ENCODE peak calls at places on chromosomes 11 and 22, in seven cellular contexts. T is fibroblast of the aortic adventitia; R is right lobe of liver; L is globus pallidus; Z is stimulated activated CD8-positive, alpha-beta memory T cell treated with anti-CD3 and anti-CD28 coated beads, Interleukin-12 subunit alpha, Interleukin-12 subunit beta, amount 100 ng/mL, for 1 hour; S is KG1; E is fibroblast of the conjunctiva. Y is an unnamed sample.

GRCh38 chr11:46953093-46953492 is 16.5 kb downstream of the CSTPP1 start:
- DNase-seq in T (no peak), R (no peak), L (no peak), Z (no peak), S (no peak), E (no peak), Y (no peak)

GRCh38 chr11:122069946-122070345 is 46.1 kb downstream of the BLID start:
- DNase-seq in T (peak), R (no peak), L (peak), Z (no peak), S (no peak), E (peak), Y (no peak)

GRCh38 chr11:46051102-46051501 is 70.2 kb downstream of the PHF21A start:
- DNase-seq in T (no peak), R (no peak), L (no peak), Z (no peak), S (no peak), E (no peak), Y (no peak)

GRCh38 chr22:38258895-38259294 is 13.9 kb downstream of the TMEM184B start:
- DNase-seq in T (peak), R (no peak), L (no peak), Z (no peak), S (no peak), E (no peak), Y (no peak)

GRCh38 chr11:117520966-117521365 is 193.3 kb downstream of the CEP164 start:
- DNase-seq in T (no peak), R (no peak), L (no peak), Z (no peak), S (no peak), E (no peak), Y (no peak)

GRCh38 chr11:27933992-27934829 is 173.7 kb downstream of the KIF18A start:
- DNase-seq in T (peak), R (no peak), L (no peak), Z (no peak), S (no peak), E (no peak), Y (no peak)

GRCh38 chr11:108788565-108789199 is 123.8 kb downstream of the DDX10 start:
- DNase-seq in T (peak), R (no peak), L (no peak), Z (no peak), S (no peak), E (peak), Y (no peak)

GRCh38 chr22:30326704-30327362 is at the start of gene TBC1D10A:
- DNase-seq in T (peak), R (peak), L (peak), Z (peak), S (peak), E (peak), Y (peak)

GRCh38 chr22:44337658-44338004 is 24.9 kb upstream of the SHISAL1 start:
- DNase-seq in T (peak), R (no peak), L (no peak), Z (no peak), S (no peak), E (no peak), Y (no peak)

GRCh38 chr22:47166446-47167016 is 404.1 kb downstream of the TBC1D22A start:
- DNase-seq in T (no peak), R (peak), L (no peak), Z (no peak), S (no peak), E (no peak), Y (no peak)

GRCh38 chr22:50219800-50220602 is 19.2 kb downstream of the SELENOO start:
- DNase-seq in T (no peak), R (no peak), L (no peak), Z (no peak), S (no peak), E (no peak), Y (no peak)

GRCh38 chr22:45977003-45977395 is at the start of gene WNT7B:
- DNase-seq in T (no peak), R (no peak), L (no peak), Z (no peak), S (no peak), E (no peak), Y (no peak)

GRCh38 chr11:79926707-79927106 is 485.9 kb upstream of the TENM4 start:
- DNase-seq in T (no peak), R (no peak), L (no peak), Z (no peak), S (no peak), E (no peak), Y (no peak)

GRCh38 chr11:12673601-12673923 is 659 bp upstream of the TEAD1 start:
- DNase-seq in T (no peak), R (no peak), L (peak), Z (no peak), S (no peak), E (no peak), Y (no peak)

GRCh38 chr11:124445646-124446139 is at the start of gene OR8B8:
- DNase-seq in T (no peak), R (no peak), L (no peak), Z (no peak), S (no peak), E (no peak), Y (no peak)

GRCh38 chr22:44363980-44364749 is 51.4 kb upstream of the SHISAL1 start:
- DNase-seq in T (no peak), R (peak), L (no peak), Z (no peak), S (no peak), E (no peak), Y (no peak)

GRCh38 chr11:124978316-124978715 is 24.3 kb downstream of the CCDC15 start:
- DNase-seq in T (no peak), R (no peak), L (no peak), Z (no peak), S (no peak), E (no peak), Y (no peak)

GRCh38 chr11:22898036-22898435 is 37.8 kb upstream of the CCDC179 start:
- DNase-seq in T (no peak), R (no peak), L (no peak), Z (no peak), S (no peak), E (no peak), Y (no peak)

GRCh38 chr11:18100926-18101656 is 4.8 kb downstream of the SAAL1 start:
- DNase-seq in T (no peak), R (no peak), L (no peak), Z (no peak), S (no peak), E (no peak), Y (no peak)

GRCh38 chr11:96426356-96427103 is 36.7 kb downstream of the JRKL start:
- DNase-seq in T (peak), R (no peak), L (peak), Z (no peak), S (peak), E (peak), Y (peak)

GRCh38 chr11:128342511-128343133 is 244.7 kb downstream of the ETS1 start:
- DNase-seq in T (peak), R (no peak), L (no peak), Z (peak), S (no peak), E (no peak), Y (peak)

GRCh38 chr11:133917921-133918605 is 38.7 kb downstream of the IGSF9B start:
- DNase-seq in T (no peak), R (no peak), L (no peak), Z (no peak), S (no peak), E (no peak), Y (no peak)

GRCh38 chr11:116791813-116792143 is at the start of gene APOA5:
- DNase-seq in T (no peak), R (no peak), L (no peak), Z (no peak), S (no peak), E (no peak), Y (no peak)

GRCh38 chr11:46343520-46343919 is 3.7 kb upstream of the DGKZ start:
- DNase-seq in T (no peak), R (no peak), L (no peak), Z (no peak), S (no peak), E (no peak), Y (no peak)

GRCh38 chr11:63920126-63920869 is 3.3 kb upstream of the RCOR2 start:
- DNase-seq in T (peak), R (no peak), L (peak), Z (no peak), S (no peak), E (no peak), Y (no peak)